ENCODE peak calls at places on chromosomes 6 and 20, in six cellular contexts. D, Q, H, Z, G and E are unnamed samples. For H3K4me1, the result is how much of the 10 kb centered on the place peaks cover.

GRCh38 chr6:168057836-168058235 is 21.2 kb downstream of the FRMD1 start:
- DNase-seq in D (no peak), Q (no peak), H (no peak), Z (no peak), G (peak), E (no peak)

GRCh38 chr6:84625510-84625909 is 138.9 kb downstream of the TBX18 start:
- DNase-seq in D (no peak), Q (no peak), H (no peak), Z (no peak), G (no peak), E (no peak)

GRCh38 chr6:137043710-137044365 is 927 bp downstream of the IL20RA start:
- DNase-seq in D (peak), Q (peak), H (peak), Z (peak), G (peak), E (peak)

GRCh38 chr6:117481278-117481925 is 1.1 kb upstream of the DCBLD1 start:
- DNase-seq in D (no peak), Q (peak), H (no peak), Z (no peak), G (peak), E (no peak)

GRCh38 chr6:14266266-14266665 is 148.7 kb downstream of the CD83 start:
- DNase-seq in D (no peak), Q (no peak), H (no peak), Z (no peak), G (no peak), E (no peak)

GRCh38 chr6:107555449-107555848 is 65.5 kb downstream of the SOBP start:
- DNase-seq in D (no peak), Q (peak), H (no peak), Z (no peak), G (no peak), E (no peak)

GRCh38 chr20:58650181-58650775 is 805 bp upstream of the STX16 start:
- DNase-seq in D (peak), Q (peak), H (no peak), Z (no peak), G (no peak), E (peak)

GRCh38 chr20:8454137-8454712 is 322.2 kb downstream of the PLCB1 start:
- DNase-seq in D (peak), Q (peak), H (no peak), Z (peak), G (no peak), E (no peak)

GRCh38 chr6:129104131-129104530 is 221.2 kb downstream of the LAMA2 start:
- DNase-seq in D (no peak), Q (no peak), H (no peak), Z (peak), G (no peak), E (no peak)

GRCh38 chr6:4956625-4957024 is 47.2 kb downstream of the RPP40 start:
- DNase-seq in D (no peak), Q (no peak), H (no peak), Z (no peak), G (no peak), E (no peak)

GRCh38 chr20:49399329-49399728 is 83.1 kb downstream of the KCNB1 start:
- DNase-seq in D (no peak), Q (no peak), H (no peak), Z (no peak), G (no peak), E (peak)

GRCh38 chr6:112269979-112270378 is 15.6 kb upstream of the LAMA4 start:
- DNase-seq in D (no peak), Q (no peak), H (no peak), Z (no peak), G (no peak), E (no peak)

GRCh38 chr6:22682979-22683378 is 113.6 kb downstream of the HDGFL1 start:
- DNase-seq in D (no peak), Q (no peak), H (no peak), Z (no peak), G (no peak), E (no peak)

GRCh38 chr6:132937466-132937906 is 123.1 kb downstream of the RPS12 start:
- DNase-seq in D (peak), Q (peak), H (no peak), Z (peak), G (peak), E (peak)

GRCh38 chr6:68087399-68088133 is 547.5 kb upstream of the ADGRB3 start:
- DNase-seq in D (no peak), Q (no peak), H (no peak), Z (no peak), G (no peak), E (no peak)

GRCh38 chr20:21712443-21713059 is 7.1 kb downstream of the PAX1 start:
- DNase-seq in D (no peak), Q (peak), H (no peak), Z (no peak), G (no peak), E (no peak)

DNA sequence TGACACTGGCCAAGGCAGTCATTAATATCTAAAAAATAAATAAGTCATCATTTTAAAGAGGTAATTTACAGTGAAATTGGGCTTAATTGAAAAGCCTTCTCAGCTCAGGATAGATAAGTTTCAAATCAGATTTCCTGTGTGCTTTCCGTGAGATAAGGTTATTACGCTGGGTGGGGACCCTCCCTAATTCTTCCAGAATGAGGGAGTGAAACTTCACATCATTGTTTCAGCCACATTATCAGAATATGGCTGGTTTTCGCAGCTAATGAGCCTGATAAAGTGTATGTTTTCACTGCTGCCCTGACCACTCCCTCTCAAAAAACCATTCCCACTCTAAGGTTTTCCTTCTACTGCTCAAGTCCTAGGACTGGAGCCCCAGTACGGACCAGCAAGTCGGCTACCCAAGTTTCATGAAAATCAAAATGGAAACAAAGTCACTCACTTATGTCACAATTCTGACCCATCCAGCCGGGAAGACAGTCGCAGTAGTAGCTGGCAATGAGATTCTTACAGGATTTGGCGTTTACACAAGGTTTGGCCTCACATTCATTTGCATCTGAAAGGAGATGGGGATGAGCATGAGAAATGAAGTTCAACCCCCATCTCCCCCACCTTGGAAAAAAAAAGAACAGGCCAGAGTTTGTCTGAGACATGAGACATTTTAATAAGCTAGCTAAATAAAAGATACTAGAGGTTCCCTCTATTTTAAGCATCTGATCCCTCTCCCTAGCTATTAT is 24.6 kb downstream of the JAG1 start:
- DNase-seq in D (no peak), Q (no peak), H (no peak), Z (no peak), G (peak), E (no peak)
- H3K4me1 ChIP-seq in D (under half), Q (half or more), H (under half), Z (under half), G (under half), E (under half)

GRCh38 chr6:144359783-144360182 is 74.6 kb downstream of the UTRN start:
- DNase-seq in D (no peak), Q (no peak), H (no peak), Z (no peak), G (no peak), E (no peak)
- H3K4me1 ChIP-seq in D (under half), Q (under half), H (under half), Z (under half), G (under half), E (under half)

GRCh38 chr6:43868467-43868866 is 98.5 kb downstream of the VEGFA start:
- DNase-seq in D (no peak), Q (no peak), H (no peak), Z (no peak), G (no peak), E (no peak)

GRCh38 chr6:43865086-43865485 is 95.1 kb downstream of the VEGFA start:
- DNase-seq in D (no peak), Q (no peak), H (no peak), Z (no peak), G (no peak), E (no peak)

GRCh38 chr6:43867246-43867645 is 97.2 kb downstream of the VEGFA start:
- DNase-seq in D (no peak), Q (no peak), H (no peak), Z (no peak), G (no peak), E (no peak)

GRCh38 chr6:43862925-43863324 is 92.9 kb downstream of the VEGFA start:
- DNase-seq in D (no peak), Q (no peak), H (no peak), Z (no peak), G (no peak), E (no peak)

GRCh38 chr6:43865947-43866346 is 95.9 kb downstream of the VEGFA start:
- DNase-seq in D (no peak), Q (no peak), H (no peak), Z (no peak), G (no peak), E (peak)
- H3K4me1 ChIP-seq in D (under half), Q (under half), H (under half), Z (under half), G (under half), E (under half)

GRCh38 chr6:119083007-119083406 is 4.5 kb upstream of the FAM184A start:
- DNase-seq in D (no peak), Q (no peak), H (no peak), Z (no peak), G (no peak), E (no peak)
- H3K4me1 ChIP-seq in D (under half), Q (under half), H (under half), Z (under half), G (under half), E (under half)

DNA sequence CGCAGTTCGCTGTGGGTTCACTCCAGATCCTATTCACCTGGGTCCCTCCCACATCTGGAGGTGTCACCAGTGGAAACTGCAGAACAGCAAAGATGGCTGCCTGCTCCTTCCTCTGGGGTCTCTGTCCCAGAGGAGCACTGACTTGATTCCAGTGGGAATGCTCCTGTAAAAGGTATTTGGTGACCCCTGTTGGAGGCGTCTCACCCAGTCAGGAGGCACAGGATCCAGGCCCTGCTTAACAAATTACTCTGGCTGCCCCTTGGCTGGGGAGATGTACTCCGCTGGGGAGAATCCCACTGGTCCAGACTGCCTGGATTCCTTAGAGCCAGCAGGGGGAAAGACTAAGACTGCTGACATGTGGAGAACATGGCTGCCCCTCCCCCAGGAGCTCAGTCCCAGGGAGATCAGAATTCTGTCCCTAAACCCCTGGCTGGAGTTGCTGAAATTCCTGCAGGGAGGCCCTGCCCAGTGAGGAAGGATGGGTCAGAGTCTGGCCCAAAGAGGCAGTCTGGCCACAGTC is 483.0 kb downstream of the CBLN4 start:
- DNase-seq in D (no peak), Q (no peak), H (no peak), Z (no peak), G (no peak), E (no peak)
- H3K4me1 ChIP-seq in D (under half), Q (under half), H (under half), Z (under half), G (under half), E (under half)

DNA sequence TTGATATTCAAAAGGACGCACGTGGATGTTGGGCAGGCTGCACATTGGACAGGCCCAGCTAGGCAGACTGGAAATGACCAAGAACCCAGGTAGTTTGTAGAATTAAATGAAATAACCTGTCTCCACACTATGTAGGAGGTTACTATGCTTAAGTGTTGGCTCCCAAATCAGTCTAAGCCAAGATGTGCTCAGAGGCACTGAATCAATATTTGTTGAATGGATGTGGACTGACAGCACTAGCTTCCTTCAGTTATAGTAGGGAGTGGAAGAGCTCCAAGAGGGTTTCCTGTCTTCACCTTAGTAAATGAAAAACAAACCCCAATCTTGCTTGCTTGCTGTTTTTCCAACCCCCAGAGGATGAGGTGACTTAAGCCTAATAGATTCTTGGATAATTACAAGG is 180.5 kb downstream of the JARID2 start:
- DNase-seq in D (no peak), Q (no peak), H (no peak), Z (peak), G (no peak), E (no peak)
- H3K4me1 ChIP-seq in D (under half), Q (under half), H (under half), Z (under half), G (under half), E (under half)

GRCh38 chr20:33674294-33675126 is at the start of gene NECAB3:
- DNase-seq in D (peak), Q (peak), H (peak), Z (peak), G (peak), E (peak)
- H3K4me1 ChIP-seq in D (under half), Q (under half), H (under half), Z (under half), G (under half), E (under half)